ENCODE peak calls at places on chromosomes 6 and 20, in eight cellular contexts. L is RWPE1; S is pancreas; N is substantia nigra; U is fibroblast of the aortic adventitia; B is SK-N-SH; Z is sigmoid colon; Y is stimulated activated naive CD8-positive, alpha-beta T cell treated with anti-CD3 and anti-CD28 coated beads, Interleukin-15, Interleukin-2, amounts not matched to agents 100 U/mL and 50 U/mL, for 24 hours. X is an unnamed sample.

GRCh38 chr20:63235399-63235983 is at the start of gene BIRC7:
- DNase-seq in L (no peak), S (no peak), N (no peak), U (no peak), B (no peak), Z (no peak), Y (peak), X (no peak)

GRCh38 chr6:31697555-31697954 is 5.6 kb downstream of the ABHD16A start:
- DNase-seq in L (no peak), S (no peak), N (no peak), U (no peak), B (no peak), Z (no peak), Y (no peak), X (no peak)

GRCh38 chr6:128280066-128280465 is 240.3 kb downstream of the PTPRK start:
- DNase-seq in L (no peak), S (no peak), N (no peak), U (no peak), B (no peak), Z (no peak), Y (no peak), X (no peak)

GRCh38 chr6:6007311-6008113 is 787 bp upstream of the NRN1 start:
- DNase-seq in L (no peak), S (no peak), N (no peak), U (no peak), B (peak), Z (no peak), Y (peak), X (peak)

GRCh38 chr6:69019832-69020231 is 384.8 kb downstream of the ADGRB3 start:
- DNase-seq in L (peak), S (no peak), N (no peak), U (peak), B (no peak), Z (no peak), Y (no peak), X (no peak)

GRCh38 chr20:6976535-6976934 is 209.0 kb downstream of the BMP2 start:
- DNase-seq in L (no peak), S (no peak), N (no peak), U (no peak), B (no peak), Z (no peak), Y (no peak), X (no peak)

GRCh38 chr20:2237059-2237458 is 58.7 kb upstream of the TGM3 start:
- DNase-seq in L (peak), S (no peak), N (no peak), U (peak), B (no peak), Z (no peak), Y (no peak), X (no peak)

GRCh38 chr6:19013011-19013410 is 625.9 kb downstream of the RNF144B start:
- DNase-seq in L (peak), S (no peak), N (no peak), U (no peak), B (no peak), Z (no peak), Y (no peak), X (no peak)

GRCh38 chr6:45543298-45544235 is 165.8 kb upstream of the SUPT3H start:
- DNase-seq in L (no peak), S (no peak), N (no peak), U (peak), B (no peak), Z (no peak), Y (no peak), X (no peak)

GRCh38 chr6:27374824-27375612 is 13.5 kb upstream of the ZNF391 start:
- DNase-seq in L (peak), S (peak), N (no peak), U (peak), B (peak), Z (peak), Y (peak), X (peak)

GRCh38 chr6:149405823-149406765 is 6.0 kb downstream of the SUMO4 start:
- DNase-seq in L (no peak), S (no peak), N (no peak), U (peak), B (no peak), Z (no peak), Y (no peak), X (no peak)

GRCh38 chr6:141874930-141875602 is 257.7 kb upstream of the GJE1 start:
- DNase-seq in L (no peak), S (no peak), N (no peak), U (peak), B (no peak), Z (no peak), Y (no peak), X (no peak)

GRCh38 chr20:51022803-51023616 is at the start of gene KCNG1:
- DNase-seq in L (peak), S (peak), N (no peak), U (peak), B (peak), Z (peak), Y (peak), X (peak)

GRCh38 chr6:156016186-156016976 is 560.7 kb upstream of the NOX3 start:
- DNase-seq in L (no peak), S (no peak), N (no peak), U (no peak), B (no peak), Z (no peak), Y (no peak), X (no peak)

GRCh38 chr20:16337707-16338106 is 235.5 kb downstream of the KIF16B start:
- DNase-seq in L (no peak), S (no peak), N (no peak), U (no peak), B (no peak), Z (no peak), Y (no peak), X (no peak)

GRCh38 chr6:106745824-106746610 is 116.6 kb downstream of the QRSL1 start:
- DNase-seq in L (peak), S (no peak), N (no peak), U (peak), B (no peak), Z (no peak), Y (no peak), X (no peak)

GRCh38 chr6:41780623-41781301 is at the start of gene PRICKLE4:
- DNase-seq in L (peak), S (peak), N (no peak), U (peak), B (peak), Z (peak), Y (no peak), X (no peak)

GRCh38 chr6:35468980-35469710 is 944 bp downstream of the RPL10A start:
- DNase-seq in L (no peak), S (peak), N (no peak), U (no peak), B (no peak), Z (no peak), Y (no peak), X (no peak)

GRCh38 chr6:151128764-151129370 is 110.9 kb upstream of the AKAP12 start:
- DNase-seq in L (no peak), S (no peak), N (no peak), U (no peak), B (no peak), Z (no peak), Y (no peak), X (no peak)

GRCh38 chr6:129801909-129802308 is 59.2 kb downstream of the TMEM244 start:
- DNase-seq in L (no peak), S (no peak), N (no peak), U (no peak), B (no peak), Z (no peak), Y (no peak), X (no peak)

GRCh38 chr20:37990571-37991151 is 42.6 kb downstream of the TTI1 start:
- DNase-seq in L (peak), S (no peak), N (no peak), U (peak), B (peak), Z (no peak), Y (peak), X (peak)

GRCh38 chr6:67016921-67017460 is 1310.0 kb upstream of the EYS start:
- DNase-seq in L (no peak), S (no peak), N (no peak), U (no peak), B (no peak), Z (no peak), Y (no peak), X (no peak)

GRCh38 chr20:13819885-13820645 is 35.2 kb downstream of the NDUFAF5 start:
- DNase-seq in L (peak), S (peak), N (no peak), U (peak), B (peak), Z (peak), Y (no peak), X (no peak)

GRCh38 chr6:27814665-27815424 is 97.4 kb downstream of the OR2B2 start:
- DNase-seq in L (peak), S (peak), N (no peak), U (peak), B (peak), Z (peak), Y (peak), X (peak)

GRCh38 chr6:106894978-106895702 is 79.4 kb downstream of the CD24 start:
- DNase-seq in L (no peak), S (no peak), N (no peak), U (no peak), B (no peak), Z (no peak), Y (no peak), X (no peak)

GRCh38 chr20:57079016-57080005 is 187.1 kb downstream of the BMP7 start:
- DNase-seq in L (no peak), S (no peak), N (no peak), U (no peak), B (no peak), Z (no peak), Y (no peak), X (no peak)

GRCh38 chr6:31083742-31084354 is 28.5 kb downstream of the C6orf15 start:
- DNase-seq in L (no peak), S (no peak), N (no peak), U (peak), B (no peak), Z (no peak), Y (peak), X (peak)

GRCh38 chr20:34472246-34472925 is 43.8 kb upstream of the DYNLRB1 start:
- DNase-seq in L (peak), S (no peak), N (no peak), U (peak), B (no peak), Z (no peak), Y (no peak), X (no peak)

GRCh38 chr6:31462964-31463940 is 34.7 kb upstream of the MICB start:
- DNase-seq in L (peak), S (peak), N (no peak), U (peak), B (peak), Z (peak), Y (peak), X (peak)

GRCh38 chr6:74410630-74411029 is 714.6 kb downstream of the CD109 start:
- DNase-seq in L (no peak), S (no peak), N (no peak), U (no peak), B (no peak), Z (no peak), Y (no peak), X (no peak)

GRCh38 chr6:8079116-8079515 is 14.9 kb upstream of the BLOC1S5 start:
- DNase-seq in L (no peak), S (no peak), N (no peak), U (no peak), B (no peak), Z (no peak), Y (no peak), X (no peak)

GRCh38 chr6:105952762-105953700 is 133.1 kb upstream of the PRDM1 start:
- DNase-seq in L (no peak), S (no peak), N (no peak), U (no peak), B (no peak), Z (no peak), Y (no peak), X (no peak)

GRCh38 chr6:90631046-90631445 is 44.2 kb upstream of the MAP3K7 start:
- DNase-seq in L (no peak), S (no peak), N (no peak), U (no peak), B (no peak), Z (no peak), Y (no peak), X (no peak)

GRCh38 chr6:46352541-46353267 is 138.5 kb downstream of the RCAN2 start:
- DNase-seq in L (no peak), S (no peak), N (no peak), U (no peak), B (no peak), Z (no peak), Y (no peak), X (no peak)

GRCh38 chr6:140183881-140184280 is 809.4 kb upstream of the CITED2 start:
- DNase-seq in L (no peak), S (no peak), N (no peak), U (peak), B (no peak), Z (no peak), Y (no peak), X (no peak)

GRCh38 chr20:10007747-10008146 is 27.0 kb upstream of the ANKEF1 start:
- DNase-seq in L (no peak), S (no peak), N (no peak), U (no peak), B (no peak), Z (no peak), Y (no peak), X (no peak)

X was measured in D341Med.